ENCODE peak calls at places on chromosomes 13 and 19, in six cellular contexts. One of them, this sample, is unnamed.

GRCh38 chr19:31073485-31074221 is 275.6 kb downstream of the TSHZ3 start:
- DNase-seq in fibroblast of pulmonary artery: no peak
- DNase-seq in fibroblast of the conjunctiva: no peak
- DNase-seq in AG09319: no peak
- DNase-seq in CD4-positive, alpha-beta T cell: no peak
- DNase-seq in brain microvascular endothelial cell: no peak
- DNase-seq in this sample: no peak

GRCh38 chr19:3292958-3293529 is 68.6 kb downstream of the CELF5 start:
- DNase-seq in fibroblast of pulmonary artery: no peak
- DNase-seq in fibroblast of the conjunctiva: no peak
- DNase-seq in AG09319: no peak
- DNase-seq in CD4-positive, alpha-beta T cell: no peak
- DNase-seq in brain microvascular endothelial cell: no peak
- DNase-seq in this sample: no peak

GRCh38 chr13:113273856-113274590 is 23.0 kb upstream of the LAMP1 start:
- DNase-seq in fibroblast of pulmonary artery: peak
- DNase-seq in fibroblast of the conjunctiva: no peak
- DNase-seq in AG09319: no peak
- DNase-seq in CD4-positive, alpha-beta T cell: no peak
- DNase-seq in brain microvascular endothelial cell: peak
- DNase-seq in this sample: peak

GRCh38 chr19:33309826-33310225 is 7.5 kb upstream of the CEBPA start:
- DNase-seq in fibroblast of pulmonary artery: no peak
- DNase-seq in fibroblast of the conjunctiva: no peak
- DNase-seq in AG09319: no peak
- DNase-seq in CD4-positive, alpha-beta T cell: no peak
- DNase-seq in brain microvascular endothelial cell: no peak
- DNase-seq in this sample: no peak

GRCh38 chr19:55229145-55229788 is 704 bp upstream of the TMEM86B start:
- DNase-seq in fibroblast of pulmonary artery: no peak
- DNase-seq in fibroblast of the conjunctiva: no peak
- DNase-seq in AG09319: no peak
- DNase-seq in CD4-positive, alpha-beta T cell: no peak
- DNase-seq in brain microvascular endothelial cell: no peak
- DNase-seq in this sample: no peak

GRCh38 chr13:32983058-32983457 is 33.2 kb upstream of the KL start:
- DNase-seq in fibroblast of pulmonary artery: no peak
- DNase-seq in fibroblast of the conjunctiva: no peak
- DNase-seq in AG09319: no peak
- DNase-seq in CD4-positive, alpha-beta T cell: no peak
- DNase-seq in brain microvascular endothelial cell: no peak
- DNase-seq in this sample: no peak

GRCh38 chr19:13844130-13844631 is 32.8 kb upstream of the NANOS3 start:
- DNase-seq in fibroblast of pulmonary artery: no peak
- DNase-seq in fibroblast of the conjunctiva: no peak
- DNase-seq in AG09319: no peak
- DNase-seq in CD4-positive, alpha-beta T cell: no peak
- DNase-seq in brain microvascular endothelial cell: no peak
- DNase-seq in this sample: no peak

GRCh38 chr13:30124131-30124768 is 183.1 kb downstream of the KATNAL1 start:
- DNase-seq in fibroblast of pulmonary artery: no peak
- DNase-seq in fibroblast of the conjunctiva: no peak
- DNase-seq in AG09319: no peak
- DNase-seq in CD4-positive, alpha-beta T cell: no peak
- DNase-seq in brain microvascular endothelial cell: no peak
- DNase-seq in this sample: no peak

GRCh38 chr19:14006766-14007562 is 844 bp upstream of the RFX1 start:
- DNase-seq in fibroblast of pulmonary artery: no peak
- DNase-seq in fibroblast of the conjunctiva: no peak
- DNase-seq in AG09319: no peak
- DNase-seq in CD4-positive, alpha-beta T cell: no peak
- DNase-seq in brain microvascular endothelial cell: peak
- DNase-seq in this sample: no peak

GRCh38 chr13:102870677-102871415 is 25.0 kb downstream of the ERCC5 start:
- DNase-seq in fibroblast of pulmonary artery: peak
- DNase-seq in fibroblast of the conjunctiva: peak
- DNase-seq in AG09319: no peak
- DNase-seq in CD4-positive, alpha-beta T cell: peak
- DNase-seq in brain microvascular endothelial cell: peak
- DNase-seq in this sample: peak

GRCh38 chr13:110759710-110760109 is 46.2 kb downstream of the ING1 start:
- DNase-seq in fibroblast of pulmonary artery: peak
- DNase-seq in fibroblast of the conjunctiva: peak
- DNase-seq in AG09319: no peak
- DNase-seq in CD4-positive, alpha-beta T cell: no peak
- DNase-seq in brain microvascular endothelial cell: peak
- DNase-seq in this sample: peak

GRCh38 chr19:11247391-11247790 is 8.0 kb downstream of the ANGPTL8 start:
- DNase-seq in fibroblast of pulmonary artery: peak
- DNase-seq in fibroblast of the conjunctiva: no peak
- DNase-seq in AG09319: no peak
- DNase-seq in CD4-positive, alpha-beta T cell: no peak
- DNase-seq in brain microvascular endothelial cell: no peak
- DNase-seq in this sample: no peak

GRCh38 chr13:20428666-20429644 is 96.7 kb downstream of the CRYL1 start:
- DNase-seq in fibroblast of pulmonary artery: no peak
- DNase-seq in fibroblast of the conjunctiva: no peak
- DNase-seq in AG09319: no peak
- DNase-seq in CD4-positive, alpha-beta T cell: no peak
- DNase-seq in brain microvascular endothelial cell: no peak
- DNase-seq in this sample: no peak

GRCh38 chr19:44925114-44925891 is 10.9 kb downstream of the APOC1 start:
- DNase-seq in fibroblast of pulmonary artery: peak
- DNase-seq in fibroblast of the conjunctiva: peak
- DNase-seq in AG09319: no peak
- DNase-seq in CD4-positive, alpha-beta T cell: no peak
- DNase-seq in brain microvascular endothelial cell: no peak
- DNase-seq in this sample: no peak

GRCh38 chr13:35500071-35500595 is 23.6 kb upstream of the MAB21L1 start:
- DNase-seq in fibroblast of pulmonary artery: no peak
- DNase-seq in fibroblast of the conjunctiva: no peak
- DNase-seq in AG09319: no peak
- DNase-seq in CD4-positive, alpha-beta T cell: no peak
- DNase-seq in brain microvascular endothelial cell: no peak
- DNase-seq in this sample: no peak

GRCh38 chr19:53553865-53554791 is 16.2 kb downstream of the ZNF331 start:
- DNase-seq in fibroblast of pulmonary artery: peak
- DNase-seq in fibroblast of the conjunctiva: peak
- DNase-seq in AG09319: peak
- DNase-seq in CD4-positive, alpha-beta T cell: peak
- DNase-seq in brain microvascular endothelial cell: peak
- DNase-seq in this sample: peak

GRCh38 chr19:17681505-17682125 is 6.5 kb downstream of the UNC13A start:
- DNase-seq in fibroblast of pulmonary artery: peak
- DNase-seq in fibroblast of the conjunctiva: no peak
- DNase-seq in AG09319: no peak
- DNase-seq in CD4-positive, alpha-beta T cell: peak
- DNase-seq in brain microvascular endothelial cell: peak
- DNase-seq in this sample: peak

GRCh38 chr13:49213539-49213938 is 6.6 kb upstream of the MLNR start:
- DNase-seq in fibroblast of pulmonary artery: no peak
- DNase-seq in fibroblast of the conjunctiva: no peak
- DNase-seq in AG09319: no peak
- DNase-seq in CD4-positive, alpha-beta T cell: no peak
- DNase-seq in brain microvascular endothelial cell: no peak
- DNase-seq in this sample: no peak

GRCh38 chr13:100443278-100443997 is 145.2 kb downstream of the GGACT start:
- DNase-seq in fibroblast of pulmonary artery: no peak
- DNase-seq in fibroblast of the conjunctiva: no peak
- DNase-seq in AG09319: no peak
- DNase-seq in CD4-positive, alpha-beta T cell: no peak
- DNase-seq in brain microvascular endothelial cell: no peak
- DNase-seq in this sample: no peak

GRCh38 chr13:113930711-113931637 is 42.9 kb downstream of the C13orf46 start:
- DNase-seq in fibroblast of pulmonary artery: no peak
- DNase-seq in fibroblast of the conjunctiva: no peak
- DNase-seq in AG09319: no peak
- DNase-seq in CD4-positive, alpha-beta T cell: no peak
- DNase-seq in brain microvascular endothelial cell: no peak
- DNase-seq in this sample: no peak

GRCh38 chr13:35789335-35790166 is 313.1 kb upstream of the MAB21L1 start:
- DNase-seq in fibroblast of pulmonary artery: peak
- DNase-seq in fibroblast of the conjunctiva: peak
- DNase-seq in AG09319: peak
- DNase-seq in CD4-positive, alpha-beta T cell: no peak
- DNase-seq in brain microvascular endothelial cell: peak
- DNase-seq in this sample: no peak

GRCh38 chr13:98937911-98938381 is 39.9 kb downstream of the DOCK9 start:
- DNase-seq in fibroblast of pulmonary artery: no peak
- DNase-seq in fibroblast of the conjunctiva: no peak
- DNase-seq in AG09319: no peak
- DNase-seq in CD4-positive, alpha-beta T cell: no peak
- DNase-seq in brain microvascular endothelial cell: no peak
- DNase-seq in this sample: no peak

GRCh38 chr13:43009506-43009905 is 13.9 kb upstream of the DNAJC15 start:
- DNase-seq in fibroblast of pulmonary artery: peak
- DNase-seq in fibroblast of the conjunctiva: no peak
- DNase-seq in AG09319: no peak
- DNase-seq in CD4-positive, alpha-beta T cell: no peak
- DNase-seq in brain microvascular endothelial cell: no peak
- DNase-seq in this sample: peak

GRCh38 chr13:20703785-20704458 is 423 bp downstream of the IL17D start:
- DNase-seq in fibroblast of pulmonary artery: peak
- DNase-seq in fibroblast of the conjunctiva: peak
- DNase-seq in AG09319: no peak
- DNase-seq in CD4-positive, alpha-beta T cell: peak
- DNase-seq in brain microvascular endothelial cell: peak
- DNase-seq in this sample: peak

GRCh38 chr19:30336290-30336689 is 35.9 kb upstream of the ZNF536 start:
- DNase-seq in fibroblast of pulmonary artery: no peak
- DNase-seq in fibroblast of the conjunctiva: no peak
- DNase-seq in AG09319: no peak
- DNase-seq in CD4-positive, alpha-beta T cell: no peak
- DNase-seq in brain microvascular endothelial cell: no peak
- DNase-seq in this sample: no peak

GRCh38 chr19:6556480-6556879 is 25.7 kb downstream of the TNFSF9 start:
- DNase-seq in fibroblast of pulmonary artery: peak
- DNase-seq in fibroblast of the conjunctiva: no peak
- DNase-seq in AG09319: no peak
- DNase-seq in CD4-positive, alpha-beta T cell: no peak
- DNase-seq in brain microvascular endothelial cell: peak
- DNase-seq in this sample: peak

GRCh38 chr19:401836-402535 is 7.0 kb downstream of the C2CD4C start:
- DNase-seq in fibroblast of pulmonary artery: no peak
- DNase-seq in fibroblast of the conjunctiva: no peak
- DNase-seq in AG09319: no peak
- DNase-seq in CD4-positive, alpha-beta T cell: no peak
- DNase-seq in brain microvascular endothelial cell: no peak
- DNase-seq in this sample: no peak

GRCh38 chr19:41774515-41774980 is 19.2 kb downstream of the CEACAM6 start:
- DNase-seq in fibroblast of pulmonary artery: no peak
- DNase-seq in fibroblast of the conjunctiva: no peak
- DNase-seq in AG09319: no peak
- DNase-seq in CD4-positive, alpha-beta T cell: peak
- DNase-seq in brain microvascular endothelial cell: no peak
- DNase-seq in this sample: no peak

This sample was measured in NCI-H226.